ENCODE peak calls at places on chromosomes 6 and 20, in five cellular contexts. One of them, this sample, is unnamed.

GRCh38 chr6:98586163-98586562 is 248.2 kb upstream of the POU3F2 start:
- DNase-seq in stimulated activated CD4-positive, alpha-beta T cell treated with anti-CD3 and anti-CD28 coated beads, Interleukin-2, amount 100 ng/mL, for 48 hours: no peak
- DNase-seq in lower lobe of right lung: no peak
- DNase-seq in NCI-H460: no peak
- DNase-seq in skeletal muscle cell: no peak
- DNase-seq in this sample: no peak

GRCh38 chr6:17527076-17527475 is 73.0 kb upstream of the FAM8A1 start:
- DNase-seq in stimulated activated CD4-positive, alpha-beta T cell treated with anti-CD3 and anti-CD28 coated beads, Interleukin-2, amount 100 ng/mL, for 48 hours: no peak
- DNase-seq in lower lobe of right lung: no peak
- DNase-seq in NCI-H460: no peak
- DNase-seq in skeletal muscle cell: no peak
- DNase-seq in this sample: no peak

GRCh38 chr6:31661867-31662723 is 1.5 kb upstream of the C6orf47 start:
- DNase-seq in stimulated activated CD4-positive, alpha-beta T cell treated with anti-CD3 and anti-CD28 coated beads, Interleukin-2, amount 100 ng/mL, for 48 hours: no peak
- DNase-seq in lower lobe of right lung: no peak
- DNase-seq in NCI-H460: no peak
- DNase-seq in skeletal muscle cell: no peak
- DNase-seq in this sample: no peak

GRCh38 chr6:12529364-12530019 is 187.1 kb upstream of the PHACTR1 start:
- DNase-seq in stimulated activated CD4-positive, alpha-beta T cell treated with anti-CD3 and anti-CD28 coated beads, Interleukin-2, amount 100 ng/mL, for 48 hours: no peak
- DNase-seq in lower lobe of right lung: no peak
- DNase-seq in NCI-H460: no peak
- DNase-seq in skeletal muscle cell: no peak
- DNase-seq in this sample: no peak

GRCh38 chr6:36700812-36701211 is 3.2 kb downstream of the RAB44 start:
- DNase-seq in stimulated activated CD4-positive, alpha-beta T cell treated with anti-CD3 and anti-CD28 coated beads, Interleukin-2, amount 100 ng/mL, for 48 hours: no peak
- DNase-seq in lower lobe of right lung: no peak
- DNase-seq in NCI-H460: no peak
- DNase-seq in skeletal muscle cell: no peak
- DNase-seq in this sample: no peak

GRCh38 chr6:41636803-41637178 is 1.5 kb upstream of the MDFI start:
- DNase-seq in stimulated activated CD4-positive, alpha-beta T cell treated with anti-CD3 and anti-CD28 coated beads, Interleukin-2, amount 100 ng/mL, for 48 hours: no peak
- DNase-seq in lower lobe of right lung: peak
- DNase-seq in NCI-H460: peak
- DNase-seq in skeletal muscle cell: no peak
- DNase-seq in this sample: no peak

GRCh38 chr20:57996936-57997629 is 231.4 kb downstream of the ANKRD60 start:
- DNase-seq in stimulated activated CD4-positive, alpha-beta T cell treated with anti-CD3 and anti-CD28 coated beads, Interleukin-2, amount 100 ng/mL, for 48 hours: no peak
- DNase-seq in lower lobe of right lung: no peak
- DNase-seq in NCI-H460: no peak
- DNase-seq in skeletal muscle cell: no peak
- DNase-seq in this sample: no peak

GRCh38 chr6:159099311-159099710 is 54.5 kb upstream of the TAGAP start:
- DNase-seq in stimulated activated CD4-positive, alpha-beta T cell treated with anti-CD3 and anti-CD28 coated beads, Interleukin-2, amount 100 ng/mL, for 48 hours: no peak
- DNase-seq in lower lobe of right lung: no peak
- DNase-seq in NCI-H460: no peak
- DNase-seq in skeletal muscle cell: no peak
- DNase-seq in this sample: no peak

GRCh38 chr6:110296151-110297028 is 61.8 kb downstream of the METTL24 start:
- DNase-seq in stimulated activated CD4-positive, alpha-beta T cell treated with anti-CD3 and anti-CD28 coated beads, Interleukin-2, amount 100 ng/mL, for 48 hours: no peak
- DNase-seq in lower lobe of right lung: no peak
- DNase-seq in NCI-H460: no peak
- DNase-seq in skeletal muscle cell: no peak
- DNase-seq in this sample: no peak

GRCh38 chr6:80976336-80976735 is 776.1 kb downstream of the TENT5A start:
- DNase-seq in stimulated activated CD4-positive, alpha-beta T cell treated with anti-CD3 and anti-CD28 coated beads, Interleukin-2, amount 100 ng/mL, for 48 hours: no peak
- DNase-seq in lower lobe of right lung: no peak
- DNase-seq in NCI-H460: no peak
- DNase-seq in skeletal muscle cell: no peak
- DNase-seq in this sample: no peak

GRCh38 chr20:45343445-45343866 is 4.8 kb downstream of the SDC4 start:
- DNase-seq in stimulated activated CD4-positive, alpha-beta T cell treated with anti-CD3 and anti-CD28 coated beads, Interleukin-2, amount 100 ng/mL, for 48 hours: no peak
- DNase-seq in lower lobe of right lung: peak
- DNase-seq in NCI-H460: no peak
- DNase-seq in skeletal muscle cell: no peak
- DNase-seq in this sample: no peak

GRCh38 chr6:77173472-77174074 is 289.7 kb downstream of the HTR1B start:
- DNase-seq in stimulated activated CD4-positive, alpha-beta T cell treated with anti-CD3 and anti-CD28 coated beads, Interleukin-2, amount 100 ng/mL, for 48 hours: no peak
- DNase-seq in lower lobe of right lung: no peak
- DNase-seq in NCI-H460: no peak
- DNase-seq in skeletal muscle cell: no peak
- DNase-seq in this sample: no peak

GRCh38 chr6:17341891-17342290 is 51.5 kb upstream of the CAP2 start:
- DNase-seq in stimulated activated CD4-positive, alpha-beta T cell treated with anti-CD3 and anti-CD28 coated beads, Interleukin-2, amount 100 ng/mL, for 48 hours: no peak
- DNase-seq in lower lobe of right lung: no peak
- DNase-seq in NCI-H460: no peak
- DNase-seq in skeletal muscle cell: no peak
- DNase-seq in this sample: no peak

GRCh38 chr6:33075568-33076405 is at the start of gene HLA-DPB1:
- DNase-seq in stimulated activated CD4-positive, alpha-beta T cell treated with anti-CD3 and anti-CD28 coated beads, Interleukin-2, amount 100 ng/mL, for 48 hours: no peak
- DNase-seq in lower lobe of right lung: no peak
- DNase-seq in NCI-H460: peak
- DNase-seq in skeletal muscle cell: no peak
- DNase-seq in this sample: peak

GRCh38 chr6:108260126-108260808 is 573 bp downstream of the SNX3 start:
- DNase-seq in stimulated activated CD4-positive, alpha-beta T cell treated with anti-CD3 and anti-CD28 coated beads, Interleukin-2, amount 100 ng/mL, for 48 hours: peak
- DNase-seq in lower lobe of right lung: peak
- DNase-seq in NCI-H460: no peak
- DNase-seq in skeletal muscle cell: peak
- DNase-seq in this sample: peak

GRCh38 chr20:22382742-22383141 is 201.6 kb downstream of the FOXA2 start:
- DNase-seq in stimulated activated CD4-positive, alpha-beta T cell treated with anti-CD3 and anti-CD28 coated beads, Interleukin-2, amount 100 ng/mL, for 48 hours: no peak
- DNase-seq in lower lobe of right lung: no peak
- DNase-seq in NCI-H460: no peak
- DNase-seq in skeletal muscle cell: peak
- DNase-seq in this sample: no peak

GRCh38 chr6:82484737-82485650 is 121.4 kb downstream of the TPBG start:
- DNase-seq in stimulated activated CD4-positive, alpha-beta T cell treated with anti-CD3 and anti-CD28 coated beads, Interleukin-2, amount 100 ng/mL, for 48 hours: no peak
- DNase-seq in lower lobe of right lung: no peak
- DNase-seq in NCI-H460: no peak
- DNase-seq in skeletal muscle cell: no peak
- DNase-seq in this sample: no peak

GRCh38 chr6:161435426-161436065 is 161.7 kb upstream of the AGPAT4 start:
- DNase-seq in stimulated activated CD4-positive, alpha-beta T cell treated with anti-CD3 and anti-CD28 coated beads, Interleukin-2, amount 100 ng/mL, for 48 hours: no peak
- DNase-seq in lower lobe of right lung: no peak
- DNase-seq in NCI-H460: no peak
- DNase-seq in skeletal muscle cell: peak
- DNase-seq in this sample: no peak

GRCh38 chr6:143700684-143701342 is 23.0 kb downstream of the PHACTR2 start:
- DNase-seq in stimulated activated CD4-positive, alpha-beta T cell treated with anti-CD3 and anti-CD28 coated beads, Interleukin-2, amount 100 ng/mL, for 48 hours: no peak
- DNase-seq in lower lobe of right lung: no peak
- DNase-seq in NCI-H460: no peak
- DNase-seq in skeletal muscle cell: peak
- DNase-seq in this sample: no peak

GRCh38 chr20:5719861-5720401 is 30.3 kb upstream of the SHLD1 start:
- DNase-seq in stimulated activated CD4-positive, alpha-beta T cell treated with anti-CD3 and anti-CD28 coated beads, Interleukin-2, amount 100 ng/mL, for 48 hours: no peak
- DNase-seq in lower lobe of right lung: no peak
- DNase-seq in NCI-H460: no peak
- DNase-seq in skeletal muscle cell: peak
- DNase-seq in this sample: no peak

GRCh38 chr20:35907017-35907685 is 47.2 kb downstream of the SCAND1 start:
- DNase-seq in stimulated activated CD4-positive, alpha-beta T cell treated with anti-CD3 and anti-CD28 coated beads, Interleukin-2, amount 100 ng/mL, for 48 hours: no peak
- DNase-seq in lower lobe of right lung: no peak
- DNase-seq in NCI-H460: no peak
- DNase-seq in skeletal muscle cell: no peak
- DNase-seq in this sample: no peak

GRCh38 chr6:47097092-47097945 is 55.2 kb upstream of the ADGRF1 start:
- DNase-seq in stimulated activated CD4-positive, alpha-beta T cell treated with anti-CD3 and anti-CD28 coated beads, Interleukin-2, amount 100 ng/mL, for 48 hours: peak
- DNase-seq in lower lobe of right lung: peak
- DNase-seq in NCI-H460: peak
- DNase-seq in skeletal muscle cell: peak
- DNase-seq in this sample: no peak

GRCh38 chr6:83309344-83309743 is 116.2 kb downstream of the RWDD2A start:
- DNase-seq in stimulated activated CD4-positive, alpha-beta T cell treated with anti-CD3 and anti-CD28 coated beads, Interleukin-2, amount 100 ng/mL, for 48 hours: no peak
- DNase-seq in lower lobe of right lung: no peak
- DNase-seq in NCI-H460: no peak
- DNase-seq in skeletal muscle cell: no peak
- DNase-seq in this sample: no peak